ENCODE peak calls at places on chromosome 4, in eight cellular contexts. E, H, I, S, Y, K, G and M are unnamed samples.

GRCh38 chr4:76197001-76197743 is 16.5 kb downstream of the SCARB2 start:
- DNase-seq in H (no peak), K (no peak), S (no peak), I (no peak), Y (no peak), E (peak; percentile 62), G (no peak), M (no peak)

GRCh38 chr4:3250438-3250955 is 1.5 kb downstream of the MSANTD1 start:
- DNase-seq in S (no peak), I (no peak), G (no peak), E (no peak), H (no peak), Y (no peak), K (no peak), M (peak; percentile 90)

GRCh38 chr4:152193059-152193458 is 342.8 kb downstream of the FBXW7 start:
- DNase-seq in Y (no peak), I (no peak), G (no peak), K (no peak), S (no peak), H (no peak), E (no peak), M (no peak)

GRCh38 chr4:64940698-64941097 is 531.4 kb upstream of the TECRL start:
- DNase-seq in K (no peak), H (no peak), E (no peak), Y (no peak), G (no peak), I (no peak), S (no peak), M (no peak)

GRCh38 chr4:147425019-147425418 is 55.9 kb upstream of the EDNRA start:
- DNase-seq in S (no peak), E (no peak), K (no peak), Y (no peak), I (no peak), G (no peak), H (no peak), M (no peak)

GRCh38 chr4:72991889-72992288 is 77.6 kb downstream of the COX18 start:
- DNase-seq in E (no peak), K (no peak), Y (no peak), I (no peak), G (no peak), S (no peak), H (no peak), M (no peak)

GRCh38 chr4:180106122-180106521 is 2137.1 kb upstream of the TENM3 start:
- DNase-seq in E (no peak), G (no peak), I (no peak), S (no peak), K (no peak), H (no peak), Y (no peak), M (no peak)

GRCh38 chr4:142265946-142266345 is 580.2 kb downstream of the INPP4B start:
- DNase-seq in G (no peak), E (no peak), Y (no peak), K (no peak), S (no peak), H (no peak), I (no peak), M (no peak)

GRCh38 chr4:128006592-128006991 is 41.4 kb downstream of the ABHD18 start:
- DNase-seq in Y (no peak), I (no peak), G (no peak), H (no peak), S (no peak), E (no peak), K (no peak), M (no peak)

GRCh38 chr4:131499139-131499873 is 1649.8 kb upstream of the PCDH10 start:
- DNase-seq in I (no peak), H (no peak), K (no peak), G (no peak), S (peak; percentile 2), Y (no peak), E (no peak), M (no peak)

GRCh38 chr4:177093964-177094363 is 215.7 kb upstream of the NEIL3 start:
- DNase-seq in H (no peak), Y (no peak), I (peak; percentile 8), E (no peak), G (no peak), K (no peak), S (no peak), M (no peak)

GRCh38 chr4:67250497-67250896 is 294.8 kb downstream of the CENPC start:
- DNase-seq in I (no peak), Y (no peak), E (no peak), S (no peak), H (no peak), G (no peak), K (no peak), M (no peak)

GRCh38 chr4:149292422-149293055 is 523.1 kb downstream of the IQCM start:
- DNase-seq in K (no peak), S (no peak), E (no peak), I (no peak), G (no peak), H (no peak), Y (no peak), M (no peak)

GRCh38 chr4:111066887-111067286 is 444.0 kb upstream of the PITX2 start:
- DNase-seq in S (no peak), H (no peak), E (no peak), K (no peak), G (no peak), I (no peak), Y (no peak), M (no peak)

GRCh38 chr4:88818650-88819470 is 121.2 kb upstream of the NAP1L5 start:
- DNase-seq in G (peak; percentile 34), K (peak; percentile 74), I (peak; percentile 48), S (peak; percentile 3), Y (peak; percentile 64), H (peak; percentile 47), E (peak; percentile 81), M (peak; percentile 69)

GRCh38 chr4:107794001-107794400 is 30.7 kb upstream of the SGMS2 start:
- DNase-seq in E (no peak), H (no peak), G (no peak), S (no peak), K (no peak), I (no peak), Y (no peak), M (no peak)

GRCh38 chr4:40232610-40233009 is 35.8 kb downstream of the RHOH start:
- DNase-seq in H (no peak), Y (no peak), I (no peak), S (no peak), E (no peak), G (no peak), K (peak; percentile 60), M (no peak)

GRCh38 chr4:1979477-1980196 is 29.1 kb downstream of the NELFA start:
- DNase-seq in K (no peak), Y (no peak), E (no peak), H (no peak), I (peak; percentile 3), G (no peak), S (no peak), M (no peak)

GRCh38 chr4:108160741-108161352 is 7.9 kb downstream of the LEF1 start:
- DNase-seq in Y (no peak), K (no peak), I (no peak), H (no peak), E (no peak), S (no peak), G (no peak), M (no peak)

GRCh38 chr4:56909083-56909981 is 1.6 kb downstream of the REST start:
- DNase-seq in K (no peak), H (peak; percentile 34), S (peak; percentile 74), G (peak; percentile 59), E (peak; percentile 22), I (peak; percentile 55), Y (peak; percentile 38), M (peak; percentile 50)

GRCh38 chr4:90317785-90318184 is 190.6 kb downstream of the CCSER1 start:
- DNase-seq in K (no peak), Y (no peak), I (no peak), G (no peak), E (no peak), H (no peak), S (peak; percentile 59), M (no peak)